ENCODE peak calls at places on chromosome 16, in nine cellular contexts. One of them, this sample, is unnamed. For H3K4me1, the result is how much of the 10 kb centered on the place peaks cover.

GRCh38 chr16:67935096-67935401 is 1.6 kb downstream of the PSMB10 start:
- DNase-seq in fibroblast of lung: no peak
- DNase-seq in neural progenitor cell: no peak
- DNase-seq in IMR-90: no peak
- DNase-seq in MM.1S: no peak
- DNase-seq in GM23248: peak
- DNase-seq in keratinocyte: no peak
- DNase-seq in mesendoderm: no peak
- DNase-seq in H1: no peak
- DNase-seq in this sample: peak

GRCh38 chr16:62408760-62409159 is 372.5 kb upstream of the CDH8 start:
- DNase-seq in fibroblast of lung: no peak
- DNase-seq in neural progenitor cell: peak
- DNase-seq in IMR-90: no peak
- DNase-seq in MM.1S: no peak
- DNase-seq in GM23248: no peak
- DNase-seq in keratinocyte: no peak
- DNase-seq in mesendoderm: peak
- DNase-seq in H1: peak
- DNase-seq in this sample: no peak

GRCh38 chr16:15856217-15856616 is 611 bp downstream of the MYH11 start:
- DNase-seq in fibroblast of lung: no peak
- DNase-seq in neural progenitor cell: no peak
- DNase-seq in IMR-90: no peak
- DNase-seq in MM.1S: no peak
- DNase-seq in GM23248: no peak
- DNase-seq in keratinocyte: no peak
- DNase-seq in mesendoderm: no peak
- DNase-seq in H1: no peak
- DNase-seq in this sample: no peak

GRCh38 chr16:60432472-60432871 is 1603.8 kb downstream of the CDH8 start:
- DNase-seq in fibroblast of lung: no peak
- DNase-seq in neural progenitor cell: no peak
- DNase-seq in IMR-90: no peak
- DNase-seq in MM.1S: no peak
- DNase-seq in GM23248: no peak
- DNase-seq in keratinocyte: no peak
- DNase-seq in mesendoderm: no peak
- DNase-seq in H1: no peak
- DNase-seq in this sample: no peak

GRCh38 chr16:48504216-48504615 is 105.8 kb downstream of the N4BP1 start:
- DNase-seq in fibroblast of lung: no peak
- DNase-seq in neural progenitor cell: no peak
- DNase-seq in IMR-90: no peak
- DNase-seq in MM.1S: no peak
- DNase-seq in GM23248: no peak
- DNase-seq in keratinocyte: no peak
- DNase-seq in mesendoderm: no peak
- DNase-seq in H1: no peak
- DNase-seq in this sample: no peak

GRCh38 chr16:8370374-8371015 is 219.8 kb downstream of the TMEM114 start:
- DNase-seq in fibroblast of lung: no peak
- DNase-seq in neural progenitor cell: no peak
- DNase-seq in IMR-90: peak
- DNase-seq in MM.1S: no peak
- DNase-seq in GM23248: peak
- DNase-seq in keratinocyte: no peak
- DNase-seq in mesendoderm: peak
- DNase-seq in H1: no peak
- DNase-seq in this sample: no peak

GRCh38 chr16:88486398-88487123 is 33.5 kb downstream of the ZFPM1 start:
- DNase-seq in fibroblast of lung: no peak
- DNase-seq in neural progenitor cell: no peak
- DNase-seq in IMR-90: no peak
- DNase-seq in MM.1S: no peak
- DNase-seq in GM23248: no peak
- DNase-seq in keratinocyte: no peak
- DNase-seq in mesendoderm: no peak
- DNase-seq in H1: no peak
- DNase-seq in this sample: no peak

GRCh38 chr16:84847554-84848415 is 28.0 kb downstream of the CRISPLD2 start:
- DNase-seq in fibroblast of lung: no peak
- DNase-seq in neural progenitor cell: peak
- DNase-seq in IMR-90: no peak
- DNase-seq in MM.1S: no peak
- DNase-seq in GM23248: no peak
- DNase-seq in keratinocyte: no peak
- DNase-seq in mesendoderm: no peak
- DNase-seq in H1: no peak
- DNase-seq in this sample: no peak

GRCh38 chr16:17301593-17302135 is 169.1 kb downstream of the XYLT1 start:
- DNase-seq in fibroblast of lung: no peak
- DNase-seq in neural progenitor cell: no peak
- DNase-seq in IMR-90: no peak
- DNase-seq in MM.1S: peak
- DNase-seq in GM23248: no peak
- DNase-seq in keratinocyte: no peak
- DNase-seq in mesendoderm: no peak
- DNase-seq in H1: no peak
- DNase-seq in this sample: no peak

GRCh38 chr16:85385463-85386331 is 227.4 kb upstream of the GSE1 start:
- DNase-seq in fibroblast of lung: no peak
- DNase-seq in neural progenitor cell: no peak
- DNase-seq in IMR-90: no peak
- DNase-seq in MM.1S: no peak
- DNase-seq in GM23248: no peak
- DNase-seq in keratinocyte: no peak
- DNase-seq in mesendoderm: no peak
- DNase-seq in H1: peak
- DNase-seq in this sample: no peak

GRCh38 chr16:62022688-62023087 is 13.6 kb downstream of the CDH8 start:
- DNase-seq in fibroblast of lung: no peak
- DNase-seq in neural progenitor cell: peak
- DNase-seq in IMR-90: no peak
- DNase-seq in MM.1S: no peak
- DNase-seq in GM23248: no peak
- DNase-seq in keratinocyte: no peak
- DNase-seq in mesendoderm: no peak
- DNase-seq in H1: no peak
- DNase-seq in this sample: no peak

GRCh38 chr16:4415538-4416199 is 727 bp downstream of the CORO7 start:
- DNase-seq in fibroblast of lung: no peak
- DNase-seq in neural progenitor cell: peak
- DNase-seq in IMR-90: no peak
- DNase-seq in MM.1S: peak
- DNase-seq in GM23248: peak
- DNase-seq in keratinocyte: no peak
- DNase-seq in mesendoderm: peak
- DNase-seq in H1: peak
- DNase-seq in this sample: peak

GRCh38 chr16:90020838-90021382 is 1.7 kb upstream of the DBNDD1 start:
- DNase-seq in fibroblast of lung: no peak
- DNase-seq in neural progenitor cell: no peak
- DNase-seq in IMR-90: peak
- DNase-seq in MM.1S: no peak
- DNase-seq in GM23248: peak
- DNase-seq in keratinocyte: no peak
- DNase-seq in mesendoderm: peak
- DNase-seq in H1: no peak
- DNase-seq in this sample: no peak

GRCh38 chr16:57635266-57636097 is 7.1 kb downstream of the ADGRG1 start:
- DNase-seq in fibroblast of lung: no peak
- DNase-seq in neural progenitor cell: no peak
- DNase-seq in IMR-90: no peak
- DNase-seq in MM.1S: no peak
- DNase-seq in GM23248: no peak
- DNase-seq in keratinocyte: no peak
- DNase-seq in mesendoderm: no peak
- DNase-seq in H1: no peak
- DNase-seq in this sample: no peak

GRCh38 chr16:75244225-75244792 is 7.1 kb downstream of the BCAR1 start:
- DNase-seq in fibroblast of lung: peak
- DNase-seq in neural progenitor cell: no peak
- DNase-seq in IMR-90: peak
- DNase-seq in MM.1S: no peak
- DNase-seq in GM23248: peak
- DNase-seq in keratinocyte: no peak
- DNase-seq in mesendoderm: no peak
- DNase-seq in H1: no peak
- DNase-seq in this sample: peak

GRCh38 chr16:75239463-75240122 is 11.8 kb downstream of the BCAR1 start:
- DNase-seq in fibroblast of lung: no peak
- DNase-seq in neural progenitor cell: no peak
- DNase-seq in IMR-90: no peak
- DNase-seq in MM.1S: no peak
- DNase-seq in GM23248: no peak
- DNase-seq in keratinocyte: no peak
- DNase-seq in mesendoderm: no peak
- DNase-seq in H1: no peak
- DNase-seq in this sample: no peak

GRCh38 chr16:75241412-75241811 is 10.0 kb downstream of the BCAR1 start:
- DNase-seq in fibroblast of lung: no peak
- DNase-seq in neural progenitor cell: no peak
- DNase-seq in IMR-90: no peak
- DNase-seq in MM.1S: no peak
- DNase-seq in GM23248: no peak
- DNase-seq in keratinocyte: no peak
- DNase-seq in mesendoderm: no peak
- DNase-seq in H1: no peak
- DNase-seq in this sample: no peak

GRCh38 chr16:75243667-75244224 is 7.7 kb downstream of the BCAR1 start:
- DNase-seq in fibroblast of lung: no peak
- DNase-seq in neural progenitor cell: no peak
- DNase-seq in IMR-90: no peak
- DNase-seq in MM.1S: no peak
- DNase-seq in GM23248: no peak
- DNase-seq in keratinocyte: no peak
- DNase-seq in mesendoderm: no peak
- DNase-seq in H1: no peak
- DNase-seq in this sample: no peak

GRCh38 chr16:75241955-75242354 is 9.5 kb downstream of the BCAR1 start:
- DNase-seq in fibroblast of lung: no peak
- DNase-seq in neural progenitor cell: no peak
- DNase-seq in IMR-90: no peak
- DNase-seq in MM.1S: no peak
- DNase-seq in GM23248: no peak
- DNase-seq in keratinocyte: no peak
- DNase-seq in mesendoderm: no peak
- DNase-seq in H1: no peak
- DNase-seq in this sample: no peak
- H3K4me1 ChIP-seq in fibroblast of lung: half or more
- H3K4me1 ChIP-seq in neural progenitor cell: under half
- H3K4me1 ChIP-seq in IMR-90: half or more
- H3K4me1 ChIP-seq in MM.1S: under half
- H3K4me1 ChIP-seq in GM23248: half or more
- H3K4me1 ChIP-seq in keratinocyte: half or more
- H3K4me1 ChIP-seq in mesendoderm: under half
- H3K4me1 ChIP-seq in H1: under half
- H3K4me1 ChIP-seq in this sample: half or more

GRCh38 chr16:19765860-19766553 is 47.9 kb downstream of the IQCK start:
- DNase-seq in fibroblast of lung: peak
- DNase-seq in neural progenitor cell: no peak
- DNase-seq in IMR-90: no peak
- DNase-seq in MM.1S: no peak
- DNase-seq in GM23248: no peak
- DNase-seq in keratinocyte: no peak
- DNase-seq in mesendoderm: no peak
- DNase-seq in H1: no peak
- DNase-seq in this sample: no peak
- H3K9ac ChIP-seq in fibroblast of lung: no peak
- H3K9ac ChIP-seq in neural progenitor cell: no peak
- H3K9ac ChIP-seq in IMR-90: no peak
- H3K9ac ChIP-seq in MM.1S: no peak
- H3K9ac ChIP-seq in GM23248: no peak
- H3K9ac ChIP-seq in keratinocyte: no peak
- H3K9ac ChIP-seq in mesendoderm: no peak
- H3K9ac ChIP-seq in H1: no peak
- H3K9ac ChIP-seq in this sample: no peak

DNA sequence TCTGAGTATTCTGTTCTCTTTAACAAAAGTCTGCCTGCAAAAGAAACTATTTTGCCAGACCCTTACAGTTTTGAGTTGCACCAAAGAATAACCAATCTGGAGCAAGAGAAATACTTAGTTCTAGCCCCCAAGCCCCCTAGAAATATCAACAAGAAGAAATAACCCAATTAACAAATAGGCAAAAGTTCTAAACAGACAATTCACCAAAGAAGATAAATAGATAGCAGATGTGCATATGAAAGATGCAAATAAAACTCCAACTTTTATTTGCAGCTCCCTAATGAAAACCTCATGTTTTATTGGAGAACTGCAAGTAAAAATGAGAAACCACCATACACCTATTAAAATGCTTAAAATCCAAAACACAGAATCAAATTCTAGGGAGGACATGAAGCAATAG is 1308.0 kb downstream of the CDH11 start:
- DNase-seq in fibroblast of lung: no peak
- DNase-seq in neural progenitor cell: no peak
- DNase-seq in IMR-90: no peak
- DNase-seq in MM.1S: no peak
- DNase-seq in GM23248: no peak
- DNase-seq in keratinocyte: no peak
- DNase-seq in mesendoderm: no peak
- DNase-seq in H1: no peak
- DNase-seq in this sample: no peak
- H3K4me3 ChIP-seq in fibroblast of lung: no peak
- H3K4me3 ChIP-seq in neural progenitor cell: no peak
- H3K4me3 ChIP-seq in IMR-90: no peak
- H3K4me3 ChIP-seq in MM.1S: no peak
- H3K4me3 ChIP-seq in GM23248: no peak
- H3K4me3 ChIP-seq in keratinocyte: no peak
- H3K4me3 ChIP-seq in mesendoderm: no peak
- H3K4me3 ChIP-seq in H1: no peak
- H3K4me3 ChIP-seq in this sample: no peak

GRCh38 chr16:2156849-2157224 is 1.3 kb downstream of the TRAF7 start:
- DNase-seq in fibroblast of lung: no peak
- DNase-seq in neural progenitor cell: no peak
- DNase-seq in IMR-90: no peak
- DNase-seq in MM.1S: no peak
- DNase-seq in GM23248: no peak
- DNase-seq in keratinocyte: no peak
- DNase-seq in mesendoderm: no peak
- DNase-seq in H1: no peak
- DNase-seq in this sample: no peak

GRCh38 chr16:2157480-2158261 is 2.1 kb downstream of the TRAF7 start:
- DNase-seq in fibroblast of lung: no peak
- DNase-seq in neural progenitor cell: no peak
- DNase-seq in IMR-90: no peak
- DNase-seq in MM.1S: no peak
- DNase-seq in GM23248: peak
- DNase-seq in keratinocyte: no peak
- DNase-seq in mesendoderm: no peak
- DNase-seq in H1: no peak
- DNase-seq in this sample: no peak

GRCh38 chr16:2156025-2156848 is 655 bp downstream of the TRAF7 start:
- DNase-seq in fibroblast of lung: peak
- DNase-seq in neural progenitor cell: peak
- DNase-seq in IMR-90: peak
- DNase-seq in MM.1S: peak
- DNase-seq in GM23248: peak
- DNase-seq in keratinocyte: no peak
- DNase-seq in mesendoderm: peak
- DNase-seq in H1: no peak
- DNase-seq in this sample: peak

GRCh38 chr16:2154533-2155090 is 970 bp upstream of the TRAF7 start:
- DNase-seq in fibroblast of lung: peak
- DNase-seq in neural progenitor cell: no peak
- DNase-seq in IMR-90: no peak
- DNase-seq in MM.1S: peak
- DNase-seq in GM23248: peak
- DNase-seq in keratinocyte: no peak
- DNase-seq in mesendoderm: no peak
- DNase-seq in H1: no peak
- DNase-seq in this sample: peak

GRCh38 chr16:2155091-2156024 is at the start of gene TRAF7:
- DNase-seq in fibroblast of lung: peak
- DNase-seq in neural progenitor cell: peak
- DNase-seq in IMR-90: peak
- DNase-seq in MM.1S: peak
- DNase-seq in GM23248: peak
- DNase-seq in keratinocyte: peak
- DNase-seq in mesendoderm: peak
- DNase-seq in H1: peak
- DNase-seq in this sample: peak
- H3K4me1 ChIP-seq in fibroblast of lung: half or more
- H3K4me1 ChIP-seq in neural progenitor cell: half or more
- H3K4me1 ChIP-seq in IMR-90: under half
- H3K4me1 ChIP-seq in MM.1S: under half
- H3K4me1 ChIP-seq in GM23248: under half
- H3K4me1 ChIP-seq in keratinocyte: half or more
- H3K4me1 ChIP-seq in mesendoderm: under half
- H3K4me1 ChIP-seq in H1: half or more
- H3K4me1 ChIP-seq in this sample: half or more